ENCODE peak calls at places on chromosomes 16 and 17, in four cellular contexts. A is OCI-LY7, O is stomach, P is thyroid gland. M is an unnamed sample.

GRCh38 chr16:58733248-58733670 is 857 bp downstream of the GOT2 start:
- DNase-seq in A (peak), O (no peak), P (no peak), M (no peak)

GRCh38 chr17:15444805-15445204 is 22.6 kb downstream of the CDRT4 start:
- DNase-seq in A (no peak), O (no peak), P (no peak), M (no peak)

GRCh38 chr17:76365256-76365903 is 11.7 kb upstream of the PRPSAP1 start:
- DNase-seq in A (peak), O (no peak), P (no peak), M (no peak)

GRCh38 chr16:14527411-14528044 is 102.5 kb downstream of the PARN start:
- DNase-seq in A (no peak), O (no peak), P (peak), M (no peak)

GRCh38 chr16:17304124-17304813 is 166.5 kb downstream of the XYLT1 start:
- DNase-seq in A (no peak), O (peak), P (peak), M (no peak)

GRCh38 chr17:8965394-8966168 is at the start of gene PIK3R5:
- DNase-seq in A (peak), O (peak), P (peak), M (peak)

GRCh38 chr17:49851387-49852291 is 3.8 kb upstream of the TAC4 start:
- DNase-seq in A (peak), O (peak), P (peak), M (peak)

GRCh38 chr17:51948128-51948527 is 210.4 kb downstream of the CA10 start:
- DNase-seq in A (no peak), O (no peak), P (peak), M (no peak)

GRCh38 chr17:11954961-11955360 is 42.3 kb downstream of the ZNF18 start:
- DNase-seq in A (no peak), O (no peak), P (no peak), M (no peak)

GRCh38 chr17:51454456-51454978 is 194.2 kb downstream of the UTP18 start:
- DNase-seq in A (no peak), O (no peak), P (no peak), M (no peak)

DNA sequence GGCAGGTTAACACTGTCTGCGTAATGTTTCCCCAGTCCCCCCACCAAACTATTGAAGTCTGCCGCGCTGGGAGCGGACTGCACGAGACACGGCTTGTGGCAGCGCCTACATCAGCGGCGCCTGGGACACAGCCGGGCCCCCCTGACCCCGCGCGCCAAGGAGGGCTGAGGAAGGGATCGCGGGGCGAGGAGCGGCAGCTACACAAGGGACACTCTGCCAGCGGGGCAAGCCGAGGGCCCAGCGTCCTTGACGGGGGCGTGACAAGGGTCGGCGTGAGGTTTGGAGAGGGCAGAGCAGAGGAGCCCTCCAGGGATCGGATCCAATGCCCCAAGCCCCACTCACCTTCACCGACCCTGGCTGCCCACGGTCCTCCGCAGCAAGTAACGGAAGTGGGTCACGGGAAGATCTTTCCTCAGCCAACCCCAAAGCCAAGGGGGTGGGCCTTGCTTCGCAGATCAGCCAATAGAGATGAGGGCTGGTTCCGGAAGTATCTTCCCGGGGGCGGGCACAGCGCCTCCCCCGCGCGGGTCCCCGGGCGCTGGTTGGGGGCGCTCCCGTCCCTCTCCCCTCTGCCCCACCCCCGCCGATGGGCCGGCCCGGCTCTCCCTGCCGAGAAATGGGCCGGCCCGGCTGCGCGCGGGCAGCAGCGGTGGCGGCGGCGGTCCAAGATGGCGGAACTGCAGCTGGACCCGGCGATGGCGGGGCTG is at the start of the genes ATP5PD and KCTD2:
- DNase-seq in A (peak), O (peak), P (peak), M (peak)
- TF ChIP-seq CTCF in A (peak), O (no peak), P (no peak), M (no peak)

DNA sequence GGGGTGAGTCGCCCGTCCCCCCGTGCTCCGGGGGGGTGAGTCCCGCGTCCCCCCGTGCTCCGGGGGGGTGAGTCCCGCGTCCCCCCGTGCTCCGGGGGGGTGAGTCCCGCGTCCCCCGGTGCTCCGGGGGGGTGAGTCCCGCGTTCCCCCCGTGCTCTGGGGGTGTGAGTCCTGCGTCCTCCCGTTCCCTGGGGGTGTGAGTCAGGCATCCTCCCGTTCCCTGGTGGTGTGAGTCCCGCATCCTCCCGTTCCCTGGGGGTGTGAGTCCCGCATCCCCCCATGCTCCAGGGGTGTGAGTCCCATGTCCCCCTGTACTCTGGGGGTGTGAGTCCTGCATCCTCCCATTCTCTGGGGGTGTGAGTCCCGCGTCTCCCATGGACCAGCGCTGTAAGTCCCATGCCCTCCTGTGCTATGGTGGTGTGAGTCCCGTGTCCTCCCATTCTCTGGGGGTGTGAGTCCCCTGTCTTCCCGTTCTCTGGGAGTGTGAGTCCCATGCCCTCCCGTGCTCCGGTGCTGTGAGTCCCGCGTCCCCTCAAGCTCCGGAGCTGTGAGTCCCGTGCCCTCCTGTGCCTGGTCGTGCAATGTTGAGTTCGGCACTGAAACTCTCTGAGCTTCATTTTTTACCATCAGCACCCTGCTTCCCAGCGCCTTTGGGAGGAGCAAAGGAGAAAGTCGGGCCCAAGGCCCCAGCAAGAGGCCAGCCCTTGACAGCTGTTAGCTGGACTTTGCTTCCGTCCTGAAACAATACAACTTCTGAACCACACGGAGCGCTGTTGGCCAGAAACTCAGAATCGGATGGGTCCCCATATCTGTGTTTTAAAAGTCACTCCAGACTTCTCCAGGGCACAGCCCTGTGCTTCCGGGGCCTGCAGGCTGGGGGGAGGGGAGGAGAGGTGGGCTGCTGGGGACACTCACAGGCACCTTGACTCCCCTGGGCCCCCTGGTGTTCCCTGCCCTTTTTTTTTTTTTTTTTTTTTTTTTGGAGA is 11.5 kb upstream of the ZC3H18 start:
- DNase-seq in A (peak), O (peak), P (peak), M (no peak)
- TF ChIP-seq CTCF in A (peak), O (peak), P (peak), M (no peak)

GRCh38 chr17:1716912-1717695 is 6.9 kb upstream of the TLCD2 start:
- DNase-seq in A (peak), O (peak), P (peak), M (peak)

GRCh38 chr17:1724351-1724868 is at the start of gene WDR81:
- DNase-seq in A (peak), O (peak), P (peak), M (peak)

GRCh38 chr17:1724869-1725641 is 551 bp downstream of the WDR81 start:
- DNase-seq in A (no peak), O (no peak), P (peak), M (no peak)

GRCh38 chr17:1718362-1719165 is 5.9 kb upstream of the WDR81 start:
- DNase-seq in A (no peak), O (no peak), P (no peak), M (no peak)

DNA sequence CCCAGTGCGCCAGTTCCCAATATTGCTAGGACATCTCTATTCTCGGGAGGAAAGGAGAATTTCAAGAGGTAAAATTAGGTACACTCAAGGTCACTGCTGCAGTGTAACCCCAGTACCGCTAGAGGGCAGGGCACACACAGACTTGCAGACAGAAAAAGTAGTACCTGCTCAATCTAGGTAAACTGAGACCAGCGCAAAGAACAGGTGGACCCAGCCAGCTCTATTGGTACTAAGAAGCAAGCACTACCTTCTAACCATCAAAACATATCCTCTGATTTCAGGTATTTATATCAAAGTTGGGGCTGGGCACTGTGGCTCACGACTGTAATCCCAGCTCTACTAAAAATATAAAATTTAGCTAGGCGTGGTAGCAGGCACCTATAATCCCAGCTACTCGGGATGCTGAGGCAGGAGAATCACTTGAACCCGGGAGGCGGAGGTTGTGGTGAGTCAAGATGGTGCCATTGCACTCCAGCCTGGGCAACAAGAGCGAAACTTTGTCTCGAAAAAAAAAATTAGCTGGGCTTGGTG is 3.6 kb upstream of the WDR81 start:
- DNase-seq in A (peak), O (peak), P (peak), M (peak)
- TF ChIP-seq CTCF in A (peak), O (peak), P (peak), M (peak)

GRCh38 chr17:1997146-1997586 is 28.0 kb downstream of the RTN4RL1 start:
- DNase-seq in A (no peak), O (no peak), P (no peak), M (no peak)
- TF ChIP-seq CTCF in A (no peak), O (no peak), P (no peak), M (no peak)

DNA sequence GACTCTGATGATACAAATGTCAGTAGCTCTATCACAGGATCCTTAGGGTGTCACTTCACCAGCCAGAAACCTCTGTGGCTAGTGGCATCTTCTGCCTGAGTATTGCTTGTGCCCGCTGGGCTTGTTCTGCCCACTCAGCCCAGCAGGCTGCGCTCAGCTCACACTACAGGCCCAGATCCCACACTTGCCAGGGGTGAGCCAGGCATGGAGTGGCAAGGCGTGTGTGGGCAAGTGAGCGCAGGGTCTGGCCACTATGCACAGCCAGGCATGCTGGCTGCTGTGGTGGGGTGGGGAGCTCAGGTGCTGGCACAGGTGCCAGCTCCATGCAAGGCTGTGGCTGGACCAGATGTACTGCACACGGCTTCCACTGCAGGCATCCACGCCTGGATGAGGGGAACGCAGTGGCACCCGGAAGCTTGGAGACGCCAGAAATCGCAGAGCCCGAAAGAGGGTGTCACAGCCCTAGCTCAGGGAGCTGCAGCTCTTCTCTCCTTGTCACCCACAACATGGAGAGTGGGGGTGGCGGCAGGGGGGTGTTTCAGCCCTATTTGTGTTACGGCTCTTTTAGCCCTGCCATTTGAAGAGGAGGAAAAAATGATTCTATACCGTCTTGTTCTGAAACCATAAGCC is 10.2 kb downstream of the CFAP97D1 start:
- DNase-seq in A (no peak), O (no peak), P (no peak), M (no peak)
- TF ChIP-seq CTCF in A (no peak), O (no peak), P (no peak), M (no peak)

GRCh38 chr16:85810742-85811115 is 11.2 kb downstream of the COX4I1 start:
- DNase-seq in A (no peak), O (no peak), P (no peak), M (no peak)

GRCh38 chr16:85808926-85809325 is 9.4 kb downstream of the COX4I1 start:
- DNase-seq in A (no peak), O (no peak), P (no peak), M (no peak)

GRCh38 chr16:85810097-85810741 is 10.7 kb downstream of the COX4I1 start:
- DNase-seq in A (no peak), O (no peak), P (no peak), M (no peak)

GRCh38 chr16:85812031-85812807 is 12.7 kb downstream of the COX4I1 start:
- DNase-seq in A (no peak), O (no peak), P (no peak), M (no peak)

DNA sequence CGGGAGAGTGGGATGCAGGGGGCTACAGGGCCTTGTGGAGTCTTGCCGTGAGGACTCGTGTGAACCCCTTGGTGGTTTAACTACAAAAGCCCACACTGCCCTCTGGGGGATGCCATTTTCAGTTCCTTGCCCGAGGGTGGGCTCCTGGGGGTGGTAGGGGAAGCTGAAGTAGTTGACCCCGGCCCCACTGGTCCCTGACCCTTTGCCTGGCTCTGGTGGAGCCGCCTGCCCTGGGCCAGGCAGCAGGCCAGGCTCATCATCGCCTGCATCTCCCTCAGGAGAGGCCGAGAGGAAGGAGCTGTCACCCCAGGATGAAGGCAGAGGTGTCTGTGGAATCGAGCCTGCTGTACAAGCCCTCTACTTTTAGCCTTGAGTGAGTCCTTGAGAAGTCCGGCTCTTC is 10.2 kb downstream of the COX4I1 start:
- DNase-seq in A (no peak), O (no peak), P (no peak), M (no peak)
- TF ChIP-seq CTCF in A (peak), O (no peak), P (no peak), M (no peak)

DNA sequence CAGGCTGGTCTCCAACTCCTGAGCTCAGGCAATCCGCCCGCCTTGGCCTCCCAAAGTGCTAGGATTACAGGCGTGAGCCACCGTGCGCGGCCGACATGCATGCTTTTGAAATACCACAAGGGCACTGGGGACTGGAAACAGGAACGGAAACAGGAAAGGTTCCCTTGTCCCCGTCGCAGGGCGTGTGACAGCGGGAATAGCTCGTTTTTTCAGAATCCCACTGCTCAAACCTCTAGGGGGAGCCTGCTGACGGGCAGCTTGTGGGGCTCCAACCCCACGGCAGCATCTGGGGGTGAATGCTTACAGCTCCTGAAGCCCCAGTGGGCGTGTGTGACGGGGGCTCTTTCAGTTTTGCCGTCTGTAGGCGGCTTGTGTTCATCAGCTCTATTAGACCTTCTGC is 18.8 kb upstream of the ASGR2 start:
- DNase-seq in A (peak), O (no peak), P (peak), M (peak)
- TF ChIP-seq CTCF in A (peak), O (no peak), P (no peak), M (peak)

M was measured in GM13976.